ENCODE peak calls at places on chromosomes 11 and 22, in seven cellular contexts. W is stimulated activated CD4-positive, alpha-beta T cell treated with anti-CD3 and anti-CD28 coated beads, Interleukin-12 subunit alpha, Interleukin-12 subunit beta, amount 100 ng/mL, for 4 hours; T is head of caudate nucleus; I is GM20000; X is HFF-Myc; Y is PC-9; V is GM23338. M is an unnamed sample.

GRCh38 chr11:75275581-75275980 is 35.0 kb downstream of the TPBGL start:
- DNase-seq in Y (no peak), X (no peak), V (peak; percentile 62), W (peak; percentile 43), I (no peak), T (peak; percentile 28), M (peak; percentile 50)

GRCh38 chr11:65506770-65507485 is 8.1 kb downstream of the MALAT1 start:
- DNase-seq in T (peak; percentile 75), Y (no peak), V (peak; percentile 81), I (no peak), W (no peak), X (peak; percentile 83), M (peak; percentile 41)

GRCh38 chr22:25448435-25449051 is 115.9 kb upstream of the GRK3 start:
- DNase-seq in V (peak; percentile 25), X (no peak), T (no peak), Y (no peak), W (no peak), I (peak; percentile 38), M (no peak)

GRCh38 chr11:61627831-61628753 is 47.2 kb upstream of the SYT7 start:
- DNase-seq in W (peak; percentile 23), Y (peak; percentile 80), T (peak; percentile 74), V (peak; percentile 88), I (peak; percentile 51), X (peak; percentile 44), M (peak; percentile 25)

GRCh38 chr22:49549851-49550430 is 277.7 kb downstream of the BRD1 start:
- DNase-seq in V (no peak), X (no peak), T (no peak), W (no peak), Y (no peak), I (no peak), M (no peak)

GRCh38 chr11:47213985-47214564 is 699 bp upstream of the DDB2 start:
- DNase-seq in X (no peak), W (peak; percentile 73), T (peak; percentile 98), Y (peak; percentile 91), V (peak; percentile 96), I (peak; percentile 75), M (peak; percentile 83)

GRCh38 chr11:131033151-131033651 is 116.9 kb upstream of the SNX19 start:
- DNase-seq in X (peak; percentile 90), I (no peak), Y (peak; percentile 89), V (peak; percentile 44), T (no peak), W (no peak), M (no peak)

GRCh38 chr11:71349627-71350026 is 97.2 kb upstream of the SHANK2 start:
- DNase-seq in W (no peak), Y (no peak), T (no peak), I (no peak), V (no peak), X (no peak), M (no peak)

GRCh38 chr11:27812341-27812740 is 112.1 kb upstream of the BDNF start:
- DNase-seq in V (no peak), I (no peak), W (no peak), Y (no peak), X (peak; percentile 10), T (no peak), M (no peak)

GRCh38 chr11:70108250-70108649 is 30.1 kb downstream of the ANO1 start:
- DNase-seq in T (no peak), X (no peak), Y (no peak), W (no peak), V (no peak), I (no peak), M (no peak)

GRCh38 chr22:19823638-19824196 is 31.0 kb downstream of the GNB1L start:
- DNase-seq in W (no peak), Y (peak; percentile 41), X (no peak), T (no peak), I (no peak), V (no peak), M (no peak)

GRCh38 chr11:104764718-104765045 is 133.6 kb downstream of the CASP12 start:
- DNase-seq in X (no peak), Y (no peak), W (no peak), T (no peak), I (no peak), V (no peak), M (no peak)

GRCh38 chr11:102007567-102008437 is 39.4 kb upstream of the CFAP300 start:
- DNase-seq in T (peak; percentile 23), Y (peak; percentile 46), X (peak; percentile 32), V (peak; percentile 76), W (no peak), I (peak; percentile 44), M (no peak)

GRCh38 chr11:129955282-129955681 is 47.4 kb downstream of the PRDM10 start:
- DNase-seq in X (no peak), I (no peak), T (no peak), Y (no peak), V (no peak), W (no peak), M (no peak)

GRCh38 chr11:35483131-35483800 is 42.1 kb downstream of the PAMR1 start:
- DNase-seq in X (no peak), W (no peak), Y (no peak), I (no peak), V (no peak), T (no peak), M (no peak)

GRCh38 chr22:19182472-19183157 is 4.1 kb upstream of the SLC25A1 start:
- DNase-seq in V (no peak), W (no peak), X (no peak), I (no peak), Y (no peak), T (no peak), M (peak; percentile 40)

GRCh38 chr11:117663389-117663788 is 133.6 kb downstream of the DSCAML1 start:
- DNase-seq in V (no peak), I (no peak), Y (no peak), T (peak; percentile 62), W (no peak), X (no peak), M (no peak)

GRCh38 chr11:73971175-73971719 is 11.4 kb downstream of the UCP2 start:
- DNase-seq in W (no peak), I (no peak), X (no peak), Y (no peak), V (no peak), T (no peak), M (no peak)

M was measured in activated naive CD4-positive, alpha-beta T cell treated with anti-CD3 and anti-CD28 coated beads, Interleukin-2, amount 50 U/mL, for 16 hours.